ENCODE peak calls at places on chromosomes 4 and X, in six cellular contexts. U, F, W, N, Y and V are unnamed samples.

GRCh38 chr4:129342820-129343219 is 246.9 kb downstream of the C4orf33 start:
- DNase-seq in Y (peak), N (no peak), F (peak), U (no peak), W (no peak), V (no peak)

GRCh38 chr4:3276961-3277360 is 15.9 kb upstream of the RGS12 start:
- DNase-seq in W (no peak), U (no peak), Y (no peak), N (no peak), F (peak), V (no peak)

GRCh38 chrX:72540318-72540717 is 32.3 kb downstream of the HDAC8 start:
- DNase-seq in Y (peak), F (peak), U (no peak), N (no peak), W (no peak), V (no peak)

GRCh38 chr4:152588869-152589268 is 53.0 kb upstream of the FBXW7 start:
- DNase-seq in W (no peak), N (no peak), F (no peak), U (no peak), Y (no peak), V (no peak)

GRCh38 chrX:148672526-148672925 is 172.1 kb downstream of the AFF2 start:
- DNase-seq in W (no peak), Y (no peak), U (no peak), N (no peak), F (no peak), V (no peak)

GRCh38 chr4:40525811-40526598 is 103.7 kb downstream of the RBM47 start:
- DNase-seq in F (peak), W (no peak), U (peak), N (peak), Y (no peak), V (no peak)

GRCh38 chr4:25817059-25817681 is 45.6 kb downstream of the SEL1L3 start:
- DNase-seq in N (no peak), Y (no peak), F (peak), W (no peak), U (no peak), V (no peak)

GRCh38 chrX:104750146-104750699 is 184.2 kb downstream of the IL1RAPL2 start:
- DNase-seq in F (no peak), W (no peak), Y (no peak), U (no peak), N (no peak), V (no peak)

GRCh38 chr4:30256105-30256828 is 463.9 kb upstream of the PCDH7 start:
- DNase-seq in W (no peak), F (no peak), U (no peak), N (no peak), Y (no peak), V (no peak)

GRCh38 chr4:173182403-173182802 is 13.8 kb downstream of the GALNT7 start:
- DNase-seq in U (no peak), Y (no peak), F (peak), W (no peak), N (peak), V (no peak)

GRCh38 chr4:169756971-169757574 is 671 bp downstream of the HPF1 start:
- DNase-seq in N (no peak), Y (peak), U (no peak), F (no peak), W (no peak), V (no peak)

GRCh38 chr4:73142995-73143547 is 73.6 kb upstream of the COX18 start:
- DNase-seq in U (no peak), W (no peak), Y (no peak), N (no peak), F (no peak), V (no peak)

GRCh38 chr4:10098770-10099139 is 17.8 kb downstream of the WDR1 start:
- DNase-seq in F (peak), W (no peak), N (peak), Y (no peak), U (no peak), V (no peak)
- TF ChIP-seq POLR2A in F (no peak), W (no peak), N (no peak), Y (no peak), U (no peak), V (no peak)

DNA sequence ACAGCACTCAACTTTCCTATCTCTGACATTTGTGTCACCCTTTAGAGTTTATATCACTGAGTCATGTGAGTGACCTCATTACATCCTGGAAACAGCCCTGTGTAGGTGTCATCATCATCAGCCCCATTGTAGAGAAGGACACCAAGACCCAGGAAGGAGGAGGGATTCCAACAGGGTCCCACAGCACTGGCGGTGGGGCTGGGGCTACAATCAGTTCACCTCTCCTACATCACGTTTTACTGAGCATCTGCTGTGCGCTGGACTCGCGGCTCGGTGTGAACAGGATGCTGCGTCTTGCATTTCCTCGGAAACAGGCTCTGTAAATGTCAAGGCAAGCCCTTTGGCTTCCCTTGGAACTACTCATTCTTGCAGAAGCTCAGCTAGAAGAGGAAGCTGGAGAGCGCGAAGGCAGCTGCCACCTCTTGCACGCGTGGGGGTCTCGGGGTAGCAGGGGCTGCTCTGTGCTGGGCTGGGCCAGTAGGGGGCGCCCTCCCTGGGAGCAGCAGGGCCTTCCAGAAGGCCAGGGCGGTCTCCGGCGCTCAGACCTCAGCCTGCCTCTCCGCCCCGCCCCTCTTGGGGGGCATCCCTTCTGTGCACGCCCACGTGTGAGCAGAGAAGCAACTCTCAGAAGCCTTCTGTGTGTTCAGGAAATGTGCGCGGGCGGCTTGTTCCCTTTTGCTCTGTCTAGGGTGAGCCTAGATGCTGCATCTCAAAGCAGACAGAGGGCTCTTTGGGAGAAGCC is 29.0 kb downstream of the REELD1 start:
- DNase-seq in F (peak), W (no peak), U (no peak), N (no peak), Y (no peak), V (peak)
- TF ChIP-seq POLR2A in F (no peak), W (no peak), U (no peak), N (no peak), Y (no peak), V (no peak)

GRCh38 chr4:6198768-6199343 is 1.5 kb downstream of the JAKMIP1 start:
- DNase-seq in F (no peak), Y (no peak), U (no peak), N (no peak), W (peak), V (no peak)
- TF ChIP-seq POLR2A in F (no peak), Y (no peak), U (no peak), N (no peak), W (no peak), V (no peak)

DNA sequence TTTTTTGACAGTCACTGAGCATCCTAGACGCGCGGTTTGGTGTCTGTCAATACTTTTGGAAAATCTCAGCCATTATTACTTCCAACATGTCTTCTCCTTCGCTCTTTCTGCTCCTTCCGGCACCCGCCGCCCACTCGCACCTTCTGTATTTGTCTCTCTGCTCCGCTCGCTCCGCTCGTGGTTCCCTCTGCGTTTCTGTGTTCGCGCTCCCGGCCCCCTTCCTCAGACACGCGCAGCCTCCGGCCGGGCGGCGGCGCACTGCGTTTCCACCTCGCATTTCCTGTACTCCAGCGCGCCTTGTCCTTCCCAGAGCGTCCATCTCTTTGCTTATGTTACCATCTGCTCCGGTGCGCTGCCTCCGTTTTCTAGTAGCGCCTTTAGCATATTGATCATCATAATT is 21.1 kb downstream of the PDE6B start:
- DNase-seq in Y (no peak), W (no peak), F (no peak), U (no peak), N (no peak), V (no peak)
- TF ChIP-seq POLR2A in Y (no peak), W (no peak), F (no peak), U (no peak), N (no peak), V (no peak)